ENCODE peak calls at places on chromosomes 6 and 20, in eight cellular contexts. B is BE2C, R is cardiac fibroblast, A is nephron progenitor cell, V is A549, G is breast epithelium, L is mesothelial cell of epicardium, S is HepG2. C is an unnamed sample.
A peak's percentile ranks its signal among the peaks of the same experiment; 100 is the strongest.

GRCh38 chr6:136582702-136583471 is 32.7 kb upstream of the MAP7 start:
- DNase-seq in B (no peak), R (peak; percentile 92), A (no peak), V (peak; percentile 81), G (no peak), L (no peak), S (peak; percentile 7), C (no peak)

GRCh38 chr20:24479595-24479994 is 10.2 kb downstream of the SYNDIG1 start:
- DNase-seq in B (no peak), R (no peak), A (no peak), V (no peak), G (no peak), L (no peak), S (no peak), C (peak; percentile 29)

GRCh38 chr20:37436527-37436926 is 84.5 kb upstream of the NNAT start:
- DNase-seq in B (no peak), R (no peak), A (no peak), V (no peak), G (no peak), L (no peak), S (no peak), C (no peak)

GRCh38 chr6:152552616-152553209 is 84.4 kb downstream of the SYNE1 start:
- DNase-seq in B (peak; percentile 71), R (peak; percentile 81), A (peak; percentile 70), V (peak; percentile 65), G (no peak), L (peak; percentile 34), S (peak; percentile 73), C (peak; percentile 72)

GRCh38 chr6:72789145-72789544 is 167.3 kb downstream of the KCNQ5 start:
- DNase-seq in B (no peak), R (no peak), A (no peak), V (no peak), G (no peak), L (no peak), S (no peak), C (no peak)

GRCh38 chr6:163585932-163586437 is 171.5 kb downstream of the QKI start:
- DNase-seq in B (peak; percentile 46), R (peak; percentile 94), A (no peak), V (peak; percentile 63), G (no peak), L (no peak), S (no peak), C (no peak)

GRCh38 chr20:20573797-20574196 is 138.6 kb downstream of the RALGAPA2 start:
- DNase-seq in B (no peak), R (no peak), A (no peak), V (no peak), G (no peak), L (no peak), S (no peak), C (no peak)

GRCh38 chr6:89944181-89944755 is 50.0 kb downstream of the GJA10 start:
- DNase-seq in B (no peak), R (no peak), A (no peak), V (no peak), G (no peak), L (no peak), S (no peak), C (no peak)

GRCh38 chr6:13289789-13290318 is 38.5 kb downstream of the TBC1D7 start:
- DNase-seq in B (no peak), R (no peak), A (no peak), V (no peak), G (no peak), L (no peak), S (peak; percentile 98), C (no peak)

DNA sequence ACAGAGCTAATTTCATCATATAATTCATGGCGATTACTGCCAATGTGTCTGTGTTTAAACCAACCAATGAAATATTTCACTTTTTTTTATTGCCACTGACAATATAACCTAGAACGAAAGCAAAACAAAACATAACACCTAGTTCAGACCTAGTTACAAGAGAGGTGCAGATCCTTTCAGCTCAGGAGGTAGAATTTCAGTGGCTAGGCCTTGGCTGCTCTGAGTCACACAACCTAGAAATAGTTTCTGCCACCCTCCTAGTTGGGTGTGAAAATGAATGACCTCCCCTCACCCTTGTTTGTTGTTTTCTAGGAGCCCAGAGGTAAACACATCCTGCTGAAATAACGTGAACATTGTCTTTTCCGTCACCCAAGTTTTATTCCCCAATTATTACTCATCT is 356.3 kb downstream of the HTR1B start:
- DNase-seq in B (no peak), R (no peak), A (no peak), V (no peak), G (no peak), L (no peak), S (no peak), C (no peak)
- TF ChIP-seq CTCF in B (no peak), R (no peak), A (no peak), V (no peak), G (no peak), L (no peak), S (no peak), C (no peak)

GRCh38 chr20:47784599-47785320 is 521 bp downstream of the SULF2 start:
- DNase-seq in B (peak; percentile 59), R (peak; percentile 66), A (peak; percentile 66), V (peak; percentile 74), G (no peak), L (no peak), S (peak; percentile 50), C (peak; percentile 53)
- TF ChIP-seq CTCF in B (peak; percentile 42), R (no peak), A (no peak), V (no peak), G (peak; percentile 18), L (peak; percentile 55), S (peak; percentile 23), C (peak; percentile 29)

GRCh38 chr6:108621117-108621516 is 60.4 kb downstream of the FOXO3 start:
- DNase-seq in B (no peak), R (peak; percentile 63), A (no peak), V (no peak), G (no peak), L (no peak), S (no peak), C (no peak)
- TF ChIP-seq CTCF in B (no peak), R (peak; percentile 36), A (no peak), V (no peak), G (no peak), L (no peak), S (no peak), C (no peak)

DNA sequence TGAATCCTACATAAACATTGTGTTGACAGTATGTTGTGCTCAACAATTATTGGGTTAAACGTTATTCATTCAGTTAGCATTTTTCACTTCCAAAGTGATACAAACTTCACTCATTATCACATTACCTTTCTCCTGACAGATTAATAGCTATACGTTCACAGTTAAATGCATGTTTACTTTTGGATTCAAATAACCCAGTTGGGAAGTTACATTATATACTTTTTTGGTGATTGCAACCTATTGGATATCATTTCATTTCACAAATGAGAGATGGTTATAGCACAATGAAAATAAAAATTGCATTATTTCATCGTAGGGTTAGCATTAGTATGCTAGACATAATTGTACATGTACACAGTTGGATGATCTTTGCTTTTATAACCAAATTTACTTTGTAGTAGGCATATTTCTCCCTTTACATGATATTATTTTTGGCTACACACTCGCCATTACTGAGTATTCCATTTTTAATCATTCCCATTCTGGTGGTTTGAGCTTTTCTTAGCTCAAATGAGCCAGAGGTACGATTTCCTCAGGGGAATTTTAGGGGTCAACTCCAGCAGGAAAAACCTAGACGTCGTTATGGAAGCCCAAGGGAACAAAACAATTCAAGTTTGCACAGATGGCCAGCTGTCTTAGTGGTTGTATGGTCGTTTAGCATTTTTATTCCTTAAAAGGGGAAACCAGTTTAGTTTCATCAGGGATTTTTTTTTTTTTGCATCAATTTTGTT is 2.0 kb upstream of the HIVEP1 start:
- DNase-seq in B (no peak), R (peak; percentile 81), A (no peak), V (no peak), G (no peak), L (no peak), S (no peak), C (no peak)
- TF ChIP-seq CTCF in B (no peak), R (no peak), A (no peak), V (no peak), G (no peak), L (no peak), S (no peak), C (no peak)

DNA sequence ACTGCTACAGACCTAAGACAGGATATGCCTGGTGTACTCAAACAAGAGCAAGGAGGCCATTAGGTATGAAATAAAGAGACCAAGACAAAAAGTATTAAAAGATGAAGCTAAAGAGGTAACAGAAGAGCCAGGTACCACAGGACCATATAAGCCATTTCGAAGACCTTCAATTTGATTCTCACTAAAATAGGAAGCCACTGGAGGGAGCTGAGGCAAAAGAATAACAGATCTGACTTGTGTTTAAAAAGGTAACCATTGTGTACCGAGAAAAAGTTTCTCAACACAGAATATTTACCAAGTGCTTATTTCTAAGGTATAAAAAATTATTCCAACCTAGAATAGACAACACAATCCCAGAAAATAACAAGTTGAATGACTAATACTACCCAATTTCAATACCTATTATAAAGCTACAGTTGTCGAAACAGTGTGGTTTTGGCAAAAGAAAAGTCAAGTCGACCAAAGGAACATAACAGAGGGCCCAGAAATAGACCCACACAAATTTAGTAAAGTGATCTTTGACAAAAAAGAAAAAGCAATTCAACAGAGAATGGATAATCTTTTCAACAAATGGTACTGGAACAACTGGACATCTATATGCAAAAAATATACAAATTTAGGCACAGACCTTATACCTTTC is 125.3 kb upstream of the DST start:
- DNase-seq in B (no peak), R (peak; percentile 26), A (no peak), V (peak; percentile 21), G (no peak), L (no peak), S (no peak), C (no peak)
- TF ChIP-seq CTCF in B (no peak), R (peak; percentile 18), A (no peak), V (no peak), G (no peak), L (no peak), S (no peak), C (no peak)

GRCh38 chr6:55011034-55011433 is 163.3 kb upstream of the HCRTR2 start:
- DNase-seq in B (no peak), R (no peak), A (no peak), V (no peak), G (no peak), L (no peak), S (no peak), C (no peak)
- TF ChIP-seq CTCF in B (no peak), R (no peak), A (no peak), V (no peak), G (no peak), L (no peak), S (no peak), C (no peak)

GRCh38 chr6:39902786-39903465 is 31.3 kb downstream of the MOCS1 start:
- DNase-seq in B (no peak), R (no peak), A (no peak), V (no peak), G (no peak), L (no peak), S (no peak), C (no peak)
- TF ChIP-seq CTCF in B (no peak), R (peak; percentile 1), A (no peak), V (no peak), G (no peak), L (no peak), S (no peak), C (no peak)